ENCODE peak calls at places on chromosomes 2 and 18, in six cellular contexts. One of them, this sample, is unnamed.

GRCh38 chr2:105712166-105712915 is 32.4 kb upstream of the NCK2 start:
- DNase-seq in H1: no peak
- DNase-seq in K562: no peak
- DNase-seq in HepG2: peak; percentile 41
- DNase-seq in SK-N-SH: no peak
- DNase-seq in GM12892: no peak
- DNase-seq in this sample: no peak

GRCh38 chr18:7567487-7568425 is 640 bp downstream of the PTPRM start:
- DNase-seq in H1: no peak
- DNase-seq in K562: no peak
- DNase-seq in HepG2: no peak
- DNase-seq in SK-N-SH: peak; percentile 81
- DNase-seq in GM12892: peak; percentile 5
- DNase-seq in this sample: peak; percentile 19

GRCh38 chr2:240211598-240212424 is 71.4 kb upstream of the OTOS start:
- DNase-seq in H1: no peak
- DNase-seq in K562: no peak
- DNase-seq in HepG2: no peak
- DNase-seq in SK-N-SH: no peak
- DNase-seq in GM12892: no peak
- DNase-seq in this sample: no peak

GRCh38 chr2:14423145-14423906 is 209.2 kb upstream of the LRATD1 start:
- DNase-seq in H1: no peak
- DNase-seq in K562: no peak
- DNase-seq in HepG2: no peak
- DNase-seq in SK-N-SH: no peak
- DNase-seq in GM12892: no peak
- DNase-seq in this sample: no peak

GRCh38 chr18:46199515-46200147 is 95.4 kb downstream of the HAUS1 start:
- DNase-seq in H1: no peak
- DNase-seq in K562: no peak
- DNase-seq in HepG2: peak; percentile 62
- DNase-seq in SK-N-SH: no peak
- DNase-seq in GM12892: no peak
- DNase-seq in this sample: no peak

GRCh38 chr2:191637182-191638078 is 40.5 kb upstream of the NABP1 start:
- DNase-seq in H1: no peak
- DNase-seq in K562: peak; percentile 29
- DNase-seq in HepG2: peak; percentile 95
- DNase-seq in SK-N-SH: no peak
- DNase-seq in GM12892: no peak
- DNase-seq in this sample: no peak

GRCh38 chr18:33805592-33805991 is 227.6 kb downstream of the ASXL3 start:
- DNase-seq in H1: no peak
- DNase-seq in K562: no peak
- DNase-seq in HepG2: no peak
- DNase-seq in SK-N-SH: peak; percentile 6
- DNase-seq in GM12892: no peak
- DNase-seq in this sample: no peak

GRCh38 chr2:207161724-207162123 is 4.0 kb downstream of the KLF7 start:
- DNase-seq in H1: no peak
- DNase-seq in K562: no peak
- DNase-seq in HepG2: no peak
- DNase-seq in SK-N-SH: no peak
- DNase-seq in GM12892: no peak
- DNase-seq in this sample: no peak

GRCh38 chr18:79798346-79798998 is 734 bp downstream of the KCNG2 start:
- DNase-seq in H1: no peak
- DNase-seq in K562: no peak
- DNase-seq in HepG2: no peak
- DNase-seq in SK-N-SH: no peak
- DNase-seq in GM12892: no peak
- DNase-seq in this sample: no peak

GRCh38 chr2:201127570-201127969 is 11.6 kb downstream of the CFLAR start:
- DNase-seq in H1: no peak
- DNase-seq in K562: no peak
- DNase-seq in HepG2: no peak
- DNase-seq in SK-N-SH: no peak
- DNase-seq in GM12892: no peak
- DNase-seq in this sample: no peak

DNA sequence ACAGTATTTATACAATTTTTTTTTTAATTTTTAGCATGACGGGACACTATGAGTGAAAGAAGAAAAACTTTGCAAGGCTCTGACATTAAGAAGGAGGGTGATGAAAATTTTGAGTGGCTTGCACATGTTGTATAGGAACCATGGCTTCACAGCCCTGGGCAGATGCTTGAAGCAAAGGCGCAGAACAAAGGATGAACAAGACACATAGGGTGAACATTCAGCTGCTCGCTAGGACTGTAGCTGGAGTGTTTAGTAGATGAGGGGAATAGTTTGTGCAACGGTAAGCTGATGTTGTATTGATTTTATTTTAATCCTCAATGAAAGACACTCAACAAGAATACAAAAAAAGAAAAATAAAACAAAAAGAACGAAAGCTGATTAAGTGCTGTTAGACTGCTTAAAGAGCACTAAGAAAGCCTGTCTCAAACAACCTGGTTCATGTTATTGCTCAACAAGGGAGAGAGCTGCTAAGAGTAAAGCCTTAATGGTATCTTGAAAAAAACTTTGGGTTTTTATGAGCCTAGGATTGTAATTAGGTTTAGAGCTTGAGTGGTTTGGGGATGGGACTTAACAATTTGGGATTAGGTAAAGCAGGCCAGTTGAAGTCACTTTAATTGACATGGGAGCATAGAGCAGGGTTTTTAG is 41.2 kb upstream of the GCFC2 start:
- DNase-seq in H1: no peak
- DNase-seq in K562: no peak
- DNase-seq in HepG2: no peak
- DNase-seq in SK-N-SH: no peak
- DNase-seq in GM12892: no peak
- DNase-seq in this sample: no peak
- TF ChIP-seq TAF1 in H1: no peak
- TF ChIP-seq TAF1 in K562: no peak
- TF ChIP-seq TAF1 in HepG2: no peak
- TF ChIP-seq TAF1 in SK-N-SH: no peak
- TF ChIP-seq TAF1 in GM12892: no peak
- TF ChIP-seq TAF1 in this sample: no peak

GRCh38 chr2:108235577-108235976 is 4.2 kb upstream of the SULT1C3 start:
- DNase-seq in H1: no peak
- DNase-seq in K562: no peak
- DNase-seq in HepG2: peak; percentile 18
- DNase-seq in SK-N-SH: no peak
- DNase-seq in GM12892: no peak
- DNase-seq in this sample: no peak
- TF ChIP-seq POLR2AphosphoS5 in H1: no peak
- TF ChIP-seq POLR2AphosphoS5 in K562: no peak
- TF ChIP-seq POLR2AphosphoS5 in HepG2: no peak
- TF ChIP-seq POLR2AphosphoS5 in SK-N-SH: no peak
- TF ChIP-seq POLR2AphosphoS5 in GM12892: no peak
- TF ChIP-seq POLR2AphosphoS5 in this sample: no peak

GRCh38 chr2:181954538-181954883 is 31.1 kb upstream of the PPP1R1C start:
- DNase-seq in H1: no peak
- DNase-seq in K562: no peak
- DNase-seq in HepG2: no peak
- DNase-seq in SK-N-SH: no peak
- DNase-seq in GM12892: no peak
- DNase-seq in this sample: no peak

GRCh38 chr2:181955010-181955409 is 30.6 kb upstream of the PPP1R1C start:
- DNase-seq in H1: no peak
- DNase-seq in K562: no peak
- DNase-seq in HepG2: no peak
- DNase-seq in SK-N-SH: no peak
- DNase-seq in GM12892: no peak
- DNase-seq in this sample: no peak

GRCh38 chr2:181949047-181949446 is 36.6 kb upstream of the PPP1R1C start:
- DNase-seq in H1: no peak
- DNase-seq in K562: no peak
- DNase-seq in HepG2: no peak
- DNase-seq in SK-N-SH: no peak
- DNase-seq in GM12892: no peak
- DNase-seq in this sample: no peak

GRCh38 chr2:181953773-181954537 is 31.7 kb upstream of the PPP1R1C start:
- DNase-seq in H1: peak; percentile 67
- DNase-seq in K562: peak; percentile 67
- DNase-seq in HepG2: peak; percentile 70
- DNase-seq in SK-N-SH: peak; percentile 67
- DNase-seq in GM12892: no peak
- DNase-seq in this sample: peak; percentile 48

GRCh38 chr2:181952413-181953226 is 33.0 kb upstream of the PPP1R1C start:
- DNase-seq in H1: no peak
- DNase-seq in K562: no peak
- DNase-seq in HepG2: no peak
- DNase-seq in SK-N-SH: no peak
- DNase-seq in GM12892: no peak
- DNase-seq in this sample: no peak
- TF ChIP-seq TAF1 in H1: no peak
- TF ChIP-seq TAF1 in K562: no peak
- TF ChIP-seq TAF1 in HepG2: no peak
- TF ChIP-seq TAF1 in SK-N-SH: no peak
- TF ChIP-seq TAF1 in GM12892: no peak
- TF ChIP-seq TAF1 in this sample: no peak

GRCh38 chr2:101354910-101355309 is 32.4 kb downstream of the CREG2 start:
- DNase-seq in H1: no peak
- DNase-seq in K562: no peak
- DNase-seq in HepG2: no peak
- DNase-seq in SK-N-SH: no peak
- DNase-seq in GM12892: no peak
- DNase-seq in this sample: no peak
- TF ChIP-seq POLR2AphosphoS5 in H1: no peak
- TF ChIP-seq POLR2AphosphoS5 in K562: no peak
- TF ChIP-seq POLR2AphosphoS5 in HepG2: no peak
- TF ChIP-seq POLR2AphosphoS5 in SK-N-SH: no peak
- TF ChIP-seq POLR2AphosphoS5 in GM12892: no peak
- TF ChIP-seq POLR2AphosphoS5 in this sample: no peak

DNA sequence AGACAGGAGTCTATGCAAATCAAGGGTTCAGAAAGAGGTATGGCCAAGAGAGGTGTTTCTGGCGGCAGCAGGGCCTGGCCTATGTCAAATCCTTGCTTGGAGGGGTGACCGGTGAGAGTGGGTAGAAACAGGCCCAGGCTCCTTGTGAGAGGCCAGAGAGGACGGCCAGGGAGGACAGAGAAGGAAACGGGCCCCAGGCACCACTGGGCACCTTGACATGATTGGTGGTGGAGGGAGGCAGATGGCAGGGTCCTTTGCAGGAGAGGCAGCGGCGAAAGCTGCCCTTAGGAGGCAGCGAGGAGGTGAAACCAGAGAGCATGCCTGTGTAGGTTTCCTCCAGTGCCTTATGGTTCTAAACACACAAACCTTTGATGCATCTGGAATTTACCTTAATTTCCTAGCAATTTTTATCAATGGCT is 6.2 kb downstream of the RAMP1 start:
- DNase-seq in H1: no peak
- DNase-seq in K562: no peak
- DNase-seq in HepG2: no peak
- DNase-seq in SK-N-SH: peak; percentile 79
- DNase-seq in GM12892: peak; percentile 7
- DNase-seq in this sample: no peak
- TF ChIP-seq TAF1 in H1: no peak
- TF ChIP-seq TAF1 in K562: no peak
- TF ChIP-seq TAF1 in HepG2: no peak
- TF ChIP-seq TAF1 in SK-N-SH: no peak
- TF ChIP-seq TAF1 in GM12892: no peak
- TF ChIP-seq TAF1 in this sample: no peak

GRCh38 chr2:171523339-171523931 is 1.2 kb downstream of the CYBRD1 start:
- DNase-seq in H1: no peak
- DNase-seq in K562: peak; percentile 67
- DNase-seq in HepG2: peak; percentile 21
- DNase-seq in SK-N-SH: peak; percentile 72
- DNase-seq in GM12892: peak; percentile 28
- DNase-seq in this sample: peak; percentile 27
- TF ChIP-seq POLR2AphosphoS5 in H1: no peak
- TF ChIP-seq POLR2AphosphoS5 in K562: peak; percentile 27
- TF ChIP-seq POLR2AphosphoS5 in HepG2: no peak
- TF ChIP-seq POLR2AphosphoS5 in SK-N-SH: no peak
- TF ChIP-seq POLR2AphosphoS5 in GM12892: no peak
- TF ChIP-seq POLR2AphosphoS5 in this sample: no peak

This sample was measured in GM12891.